ENCODE peak calls at places on chromosome 6, in four cellular contexts. One of them, this sample, is unnamed.

GRCh38 chr6:44127186-44128019 is at the start of the genes MRPL14 and TMEM63B:
- DNase-seq in hypothalamus: peak
- DNase-seq in iPS-NIHi11: peak
- DNase-seq in hepatocyte: peak
- DNase-seq in this sample: peak

GRCh38 chr6:92708945-92709344 is 710.4 kb downstream of the EPHA7 start:
- DNase-seq in iPS-NIHi11: no peak
- DNase-seq in hypothalamus: no peak
- DNase-seq in hepatocyte: no peak
- DNase-seq in this sample: no peak

GRCh38 chr6:41941280-41942044 is at the start of gene CCND3:
- DNase-seq in hepatocyte: peak
- DNase-seq in iPS-NIHi11: peak
- DNase-seq in hypothalamus: peak
- DNase-seq in this sample: peak

GRCh38 chr6:87944541-87944954 is 103.1 kb upstream of the SPACA1 start:
- DNase-seq in hypothalamus: no peak
- DNase-seq in iPS-NIHi11: peak
- DNase-seq in hepatocyte: peak
- DNase-seq in this sample: peak

GRCh38 chr6:136011475-136011874 is 160.0 kb downstream of the PDE7B start:
- DNase-seq in hypothalamus: no peak
- DNase-seq in hepatocyte: no peak
- DNase-seq in iPS-NIHi11: no peak
- DNase-seq in this sample: no peak

GRCh38 chr6:11654876-11655275 is 117.3 kb downstream of the TMEM170B start:
- DNase-seq in hepatocyte: no peak
- DNase-seq in iPS-NIHi11: no peak
- DNase-seq in hypothalamus: no peak
- DNase-seq in this sample: no peak

GRCh38 chr6:112401083-112401482 is 54.0 kb downstream of the RFPL4B start:
- DNase-seq in iPS-NIHi11: no peak
- DNase-seq in hypothalamus: no peak
- DNase-seq in hepatocyte: no peak
- DNase-seq in this sample: no peak

GRCh38 chr6:150410906-150411305 is 42.1 kb downstream of the IYD start:
- DNase-seq in hypothalamus: no peak
- DNase-seq in iPS-NIHi11: no peak
- DNase-seq in hepatocyte: no peak
- DNase-seq in this sample: no peak

GRCh38 chr6:147081210-147081609 is 123.0 kb upstream of the STXBP5 start:
- DNase-seq in iPS-NIHi11: no peak
- DNase-seq in hypothalamus: no peak
- DNase-seq in hepatocyte: peak
- DNase-seq in this sample: no peak

GRCh38 chr6:127972815-127973214 is 72.0 kb upstream of the THEMIS start:
- DNase-seq in iPS-NIHi11: no peak
- DNase-seq in hepatocyte: no peak
- DNase-seq in hypothalamus: no peak
- DNase-seq in this sample: no peak

GRCh38 chr6:38391909-38392614 is 247.7 kb downstream of the BTBD9 start:
- DNase-seq in iPS-NIHi11: no peak
- DNase-seq in hepatocyte: peak
- DNase-seq in hypothalamus: no peak
- DNase-seq in this sample: no peak

GRCh38 chr6:11009353-11009752 is 34.8 kb downstream of the ELOVL2 start:
- DNase-seq in hepatocyte: peak
- DNase-seq in iPS-NIHi11: peak
- DNase-seq in hypothalamus: no peak
- DNase-seq in this sample: peak

GRCh38 chr6:53066059-53066406 is 829 bp downstream of the FBXO9 start:
- DNase-seq in iPS-NIHi11: peak
- DNase-seq in hepatocyte: peak
- DNase-seq in hypothalamus: peak
- DNase-seq in this sample: no peak

GRCh38 chr6:76876922-76877553 is 586.3 kb downstream of the HTR1B start:
- DNase-seq in hepatocyte: peak
- DNase-seq in iPS-NIHi11: peak
- DNase-seq in hypothalamus: no peak
- DNase-seq in this sample: peak

GRCh38 chr6:165119231-165120020 is 190.0 kb downstream of the C6orf118 start:
- DNase-seq in hepatocyte: no peak
- DNase-seq in iPS-NIHi11: peak
- DNase-seq in hypothalamus: no peak
- DNase-seq in this sample: no peak

GRCh38 chr6:53090576-53090975 is 25.4 kb downstream of the FBXO9 start:
- DNase-seq in hepatocyte: no peak
- DNase-seq in hypothalamus: no peak
- DNase-seq in iPS-NIHi11: no peak
- DNase-seq in this sample: no peak

GRCh38 chr6:30612213-30612612 is 4.8 kb downstream of the PPP1R10 start:
- DNase-seq in hepatocyte: no peak
- DNase-seq in hypothalamus: no peak
- DNase-seq in iPS-NIHi11: no peak
- DNase-seq in this sample: no peak

GRCh38 chr6:37502703-37503485 is 3.2 kb upstream of the CCDC167 start:
- DNase-seq in hypothalamus: no peak
- DNase-seq in hepatocyte: no peak
- DNase-seq in iPS-NIHi11: no peak
- DNase-seq in this sample: no peak

GRCh38 chr6:47700051-47700450 is 1.7 kb downstream of the ADGRF4 start:
- DNase-seq in hypothalamus: no peak
- DNase-seq in hepatocyte: peak
- DNase-seq in iPS-NIHi11: no peak
- DNase-seq in this sample: no peak

GRCh38 chr6:154474636-154475428 is 35.7 kb downstream of the CNKSR3 start:
- DNase-seq in iPS-NIHi11: no peak
- DNase-seq in hepatocyte: no peak
- DNase-seq in hypothalamus: no peak
- DNase-seq in this sample: no peak

GRCh38 chr6:1388081-1388926 is 1.1 kb upstream of the FOXF2 start:
- DNase-seq in hypothalamus: no peak
- DNase-seq in iPS-NIHi11: no peak
- DNase-seq in hepatocyte: no peak
- DNase-seq in this sample: no peak

GRCh38 chr6:14881399-14881798 is 364.5 kb upstream of the JARID2 start:
- DNase-seq in hypothalamus: no peak
- DNase-seq in hepatocyte: no peak
- DNase-seq in iPS-NIHi11: no peak
- DNase-seq in this sample: no peak

GRCh38 chr6:15674690-15675386 is 12.0 kb upstream of the DTNBP1 start:
- DNase-seq in hypothalamus: no peak
- DNase-seq in iPS-NIHi11: peak
- DNase-seq in hepatocyte: no peak
- DNase-seq in this sample: no peak

GRCh38 chr6:4941782-4942672 is 61.8 kb downstream of the RPP40 start:
- DNase-seq in hypothalamus: no peak
- DNase-seq in iPS-NIHi11: no peak
- DNase-seq in hepatocyte: peak
- DNase-seq in this sample: peak

GRCh38 chr6:5367510-5367909 is 106.2 kb downstream of the FARS2 start:
- DNase-seq in hepatocyte: no peak
- DNase-seq in hypothalamus: no peak
- DNase-seq in iPS-NIHi11: no peak
- DNase-seq in this sample: no peak

GRCh38 chr6:69868252-69868804 is 2.0 kb downstream of the COL19A1 start:
- DNase-seq in hepatocyte: no peak
- DNase-seq in hypothalamus: no peak
- DNase-seq in iPS-NIHi11: no peak
- DNase-seq in this sample: no peak

GRCh38 chr6:117573006-117573680 is 29.2 kb downstream of the GOPC start:
- DNase-seq in hypothalamus: no peak
- DNase-seq in iPS-NIHi11: no peak
- DNase-seq in hepatocyte: no peak
- DNase-seq in this sample: no peak

This sample was measured in HepG2.